ENCODE peak calls at places on chromosomes 4 and X, in four cellular contexts. Z is activated naive CD8-positive, alpha-beta T cell treated with anti-CD3 and anti-CD28 coated beads, Interleukin-2, amount 50 U/mL, for 24 hours; E is stimulated activated naive CD8-positive, alpha-beta T cell treated with anti-CD3 and anti-CD28 coated beads, Interleukin-15, Interleukin-2, amounts not matched to agents 100 U/mL and 50 U/mL, for 24 hours; R is CD4-positive, CD25-positive, alpha-beta regulatory T cell. B is an unnamed sample.

GRCh38 chr4:89044147-89044900 is 12.7 kb downstream of the FAM13A start:
- ATAC-seq in Z (no peak), R (no peak), E (no peak), B (no peak)

GRCh38 chrX:130895299-130895698 is 7.7 kb downstream of the ENOX2 start:
- ATAC-seq in Z (no peak), E (no peak), R (no peak), B (peak)

GRCh38 chrX:33465137-33465536 is 253.8 kb upstream of the DMD start:
- ATAC-seq in R (no peak), Z (no peak), E (no peak), B (no peak)

GRCh38 chr4:123579961-123580360 is 183.4 kb downstream of the SPRY1 start:
- ATAC-seq in R (no peak), Z (no peak), E (no peak), B (no peak)

GRCh38 chr4:165204462-165204830 is 2.9 kb upstream of the KLHL2 start:
- ATAC-seq in R (no peak), Z (peak), E (peak), B (no peak)

GRCh38 chr4:123364906-123365305 is 31.7 kb upstream of the SPRY1 start:
- ATAC-seq in R (no peak), Z (no peak), E (no peak), B (no peak)

GRCh38 chr4:65635051-65635821 is 35.1 kb downstream of the EPHA5 start:
- ATAC-seq in E (no peak), R (no peak), Z (no peak), B (no peak)

GRCh38 chrX:46574337-46574940 is 874 bp downstream of the CHST7 start:
- ATAC-seq in Z (no peak), R (peak), E (no peak), B (no peak)

GRCh38 chr4:98446499-98447375 is 185.6 kb downstream of the RAP1GDS1 start:
- ATAC-seq in E (peak), R (peak), Z (peak), B (peak)

GRCh38 chr4:7980036-7980435 is 40.4 kb upstream of the AFAP1 start:
- ATAC-seq in R (no peak), Z (no peak), E (no peak), B (no peak)

GRCh38 chrX:23103546-23103945 is 103.8 kb downstream of the DDX53 start:
- ATAC-seq in E (no peak), R (no peak), Z (no peak), B (no peak)

GRCh38 chrX:68839771-68840170 is 10.9 kb downstream of the EFNB1 start:
- ATAC-seq in E (no peak), R (no peak), Z (no peak), B (no peak)

GRCh38 chr4:142274137-142274536 is 572.0 kb downstream of the INPP4B start:
- ATAC-seq in Z (peak), E (no peak), R (no peak), B (no peak)

GRCh38 chrX:10028283-10029104 is 61.3 kb downstream of the CLDN34 start:
- ATAC-seq in Z (no peak), R (no peak), E (no peak), B (no peak)

GRCh38 chr4:152594981-152595916 is 59.4 kb upstream of the FBXW7 start:
- ATAC-seq in R (no peak), Z (no peak), E (no peak), B (no peak)

GRCh38 chr4:12041828-12042227 is 613.1 kb upstream of the HS3ST1 start:
- ATAC-seq in E (no peak), R (no peak), Z (no peak), B (no peak)

GRCh38 chr4:38155589-38156294 is 195.5 kb downstream of the PTTG2 start:
- ATAC-seq in Z (no peak), R (peak), E (no peak), B (no peak)

GRCh38 chr4:120009731-120010130 is 56.9 kb downstream of the MAD2L1 start:
- ATAC-seq in E (peak), Z (no peak), R (no peak), B (no peak)

GRCh38 chr4:56613101-56613862 is 67.8 kb downstream of the HOPX start:
- ATAC-seq in Z (no peak), E (no peak), R (no peak), B (no peak)

GRCh38 chr4:3630136-3630933 is 98.1 kb upstream of the LRPAP1 start:
- ATAC-seq in R (no peak), E (no peak), Z (no peak), B (no peak)

GRCh38 chr4:40055379-40055872 is 1.2 kb upstream of the N4BP2 start:
- ATAC-seq in Z (peak), E (peak), R (peak), B (no peak)

GRCh38 chrX:154356596-154356995 is 17.8 kb downstream of the FLNA start:
- ATAC-seq in Z (no peak), E (no peak), R (no peak), B (no peak)

GRCh38 chr4:67580577-67580976 is 22.1 kb downstream of the STAP1 start:
- ATAC-seq in R (no peak), Z (peak), E (peak), B (no peak)

GRCh38 chr4:4871267-4872147 is 12.0 kb downstream of the MSX1 start:
- ATAC-seq in Z (no peak), R (no peak), E (no peak), B (no peak)

GRCh38 chr4:38452009-38452408 is 212.0 kb upstream of the KLF3 start:
- ATAC-seq in E (peak), R (no peak), Z (peak), B (no peak)

GRCh38 chr4:70801265-70801809 is 38.4 kb downstream of the GRSF1 start:
- ATAC-seq in E (peak), Z (peak), R (no peak), B (no peak)

GRCh38 chr4:15542795-15543194 is 73.1 kb downstream of the CC2D2A start:
- ATAC-seq in Z (no peak), E (no peak), R (no peak), B (no peak)

GRCh38 chrX:19636989-19637388 is 121.7 kb upstream of the MAP3K15 start:
- ATAC-seq in E (no peak), R (no peak), Z (no peak), B (no peak)

GRCh38 chrX:150352581-150352980 is 10.5 kb upstream of the MAMLD1 start:
- ATAC-seq in Z (no peak), E (no peak), R (no peak), B (no peak)

GRCh38 chrX:65674351-65674893 is 7.0 kb downstream of the MSN start:
- ATAC-seq in Z (peak), R (peak), E (peak), B (no peak)

GRCh38 chr4:7855731-7856130 is 83.9 kb downstream of the AFAP1 start:
- ATAC-seq in R (no peak), E (no peak), Z (no peak), B (no peak)

GRCh38 chrX:41491267-41492004 is 44.3 kb downstream of the NYX start:
- ATAC-seq in E (no peak), Z (no peak), R (no peak), B (peak)

GRCh38 chr4:26086621-26087068 is 172.6 kb downstream of the SMIM20 start:
- ATAC-seq in Z (no peak), R (no peak), E (no peak), B (peak)

GRCh38 chrX:148732743-148733142 is 232.3 kb downstream of the AFF2 start:
- ATAC-seq in R (no peak), E (no peak), Z (no peak), B (no peak)

GRCh38 chr4:47933798-47934197 is 19.4 kb upstream of the NFXL1 start:
- ATAC-seq in E (no peak), R (peak), Z (no peak), B (no peak)

GRCh38 chrX:129976441-129976840 is 6.0 kb upstream of the BCORL1 start:
- ATAC-seq in R (no peak), Z (no peak), E (no peak), B (no peak)

GRCh38 chr4:6359536-6360308 is 90.1 kb downstream of the WFS1 start:
- ATAC-seq in Z (no peak), E (no peak), R (no peak), B (no peak)

GRCh38 chrX:964831-965416 is 247.5 kb downstream of the CRLF2 start:
- ATAC-seq in R (no peak), E (no peak), Z (no peak), B (no peak)

GRCh38 chr4:167100120-167100519 is 134.2 kb downstream of the SPOCK3 start:
- ATAC-seq in R (no peak), Z (no peak), E (no peak), B (no peak)

B was measured in gastroesophageal sphincter.